ENCODE peak calls at places on chromosomes 5 and 9, in eight cellular contexts. T, N, R, B, O, S, Y and E are unnamed samples.

GRCh38 chr9:121680236-121680635 is 28.8 kb downstream of the DAB2IP start:
- DNase-seq in T (peak), N (no peak), R (no peak), B (peak), O (no peak), S (no peak), Y (no peak), E (no peak)

GRCh38 chr9:120965344-120966004 is 38.9 kb upstream of the TRAF1 start:
- DNase-seq in T (no peak), N (no peak), R (no peak), B (no peak), O (no peak), S (no peak), Y (peak), E (no peak)

GRCh38 chr9:79617395-79617794 is 45.6 kb downstream of the TLE4 start:
- DNase-seq in T (no peak), N (no peak), R (peak), B (no peak), O (no peak), S (no peak), Y (peak), E (no peak)

GRCh38 chr5:64165500-64166200 is at the start of gene RNF180:
- DNase-seq in T (peak), N (peak), R (peak), B (peak), O (no peak), S (peak), Y (peak), E (no peak)

GRCh38 chr9:121207371-121207940 is 5.8 kb upstream of the RAB14 start:
- DNase-seq in T (no peak), N (no peak), R (no peak), B (no peak), O (no peak), S (no peak), Y (no peak), E (no peak)

GRCh38 chr9:134548618-134549017 is 93.0 kb upstream of the COL5A1 start:
- DNase-seq in T (peak), N (no peak), R (no peak), B (no peak), O (no peak), S (no peak), Y (no peak), E (no peak)

GRCh38 chr5:60487885-60488425 is 212.0 kb downstream of the DEPDC1B start:
- DNase-seq in T (no peak), N (no peak), R (peak), B (no peak), O (no peak), S (peak), Y (no peak), E (no peak)

GRCh38 chr5:152305525-152305924 is 99.6 kb downstream of the NMUR2 start:
- DNase-seq in T (no peak), N (no peak), R (no peak), B (no peak), O (no peak), S (no peak), Y (no peak), E (no peak)

GRCh38 chr5:102826629-102827028 is 71.5 kb downstream of the PAM start:
- DNase-seq in T (no peak), N (no peak), R (no peak), B (no peak), O (no peak), S (no peak), Y (no peak), E (no peak)

GRCh38 chr5:76999451-76999850 is 30.8 kb upstream of the AGGF1 start:
- DNase-seq in T (no peak), N (no peak), R (no peak), B (no peak), O (no peak), S (peak), Y (no peak), E (peak)

GRCh38 chr5:2752059-2752874 is 790 bp upstream of the IRX2 start:
- DNase-seq in T (no peak), N (no peak), R (peak), B (no peak), O (no peak), S (no peak), Y (no peak), E (no peak)

GRCh38 chr5:98214240-98215051 is 559.0 kb upstream of the RGMB start:
- DNase-seq in T (no peak), N (no peak), R (no peak), B (no peak), O (no peak), S (no peak), Y (no peak), E (no peak)

GRCh38 chr5:180126716-180127681 is 55.4 kb upstream of the RNF130 start:
- DNase-seq in T (peak), N (peak), R (peak), B (peak), O (peak), S (peak), Y (no peak), E (no peak)

GRCh38 chr9:105055922-105056321 is 128.0 kb upstream of the ABCA1 start:
- DNase-seq in T (no peak), N (no peak), R (no peak), B (no peak), O (no peak), S (no peak), Y (no peak), E (no peak)

GRCh38 chr5:16936150-16937022 is at the start of gene MYO10:
- DNase-seq in T (peak), N (peak), R (peak), B (peak), O (peak), S (peak), Y (peak), E (peak)
- TF ChIP-seq POLR2A in T (no peak), N (no peak), R (no peak), B (peak), O (no peak), S (peak), Y (peak), E (peak)

DNA sequence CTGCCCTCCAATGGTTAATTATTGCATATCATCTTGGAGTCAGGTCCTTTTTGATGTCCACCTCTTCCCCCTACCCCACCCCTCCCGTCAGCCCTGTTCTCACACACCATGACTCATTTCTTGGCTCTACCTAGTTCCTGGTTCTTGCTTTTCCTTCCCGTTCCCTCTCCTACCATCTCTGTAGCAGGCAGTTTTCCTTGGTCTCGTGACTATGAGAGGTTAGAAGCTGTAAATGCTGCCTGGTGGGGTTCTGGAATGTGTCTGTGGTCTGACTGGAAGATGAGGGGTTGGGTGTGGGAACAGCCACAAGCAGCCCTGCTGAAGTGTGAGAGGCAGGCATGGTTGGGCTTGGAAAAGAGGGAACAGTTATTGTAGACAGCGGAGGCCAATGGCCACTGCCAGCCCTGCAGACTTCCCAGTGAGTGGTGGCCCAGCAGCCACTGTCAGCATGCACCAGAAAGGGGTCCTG is 18.2 kb downstream of the SLC22A5 start:
- DNase-seq in T (no peak), N (no peak), R (peak), B (peak), O (peak), S (peak), Y (peak), E (peak)
- TF ChIP-seq POLR2A in T (no peak), N (no peak), R (no peak), B (peak), O (no peak), S (no peak), Y (no peak), E (no peak)

GRCh38 chr9:92642041-92642451 is 27.9 kb downstream of the IPPK start:
- DNase-seq in T (peak), N (no peak), R (peak), B (peak), O (no peak), S (no peak), Y (no peak), E (no peak)

GRCh38 chr9:92644278-92644677 is 25.7 kb downstream of the IPPK start:
- DNase-seq in T (no peak), N (no peak), R (no peak), B (peak), O (no peak), S (no peak), Y (no peak), E (no peak)

GRCh38 chr9:92640398-92641091 is 29.4 kb downstream of the IPPK start:
- DNase-seq in T (peak), N (no peak), R (peak), B (peak), O (no peak), S (no peak), Y (no peak), E (no peak)

GRCh38 chr9:92641092-92641809 is 28.7 kb downstream of the IPPK start:
- DNase-seq in T (peak), N (no peak), R (peak), B (no peak), O (no peak), S (no peak), Y (no peak), E (no peak)

GRCh38 chr9:92642599-92642998 is 27.3 kb downstream of the IPPK start:
- DNase-seq in T (peak), N (no peak), R (peak), B (peak), O (no peak), S (no peak), Y (no peak), E (no peak)
- TF ChIP-seq POLR2A in T (no peak), N (no peak), R (no peak), B (no peak), O (no peak), S (no peak), Y (no peak), E (no peak)

GRCh38 chr5:32280656-32281081 is 32.1 kb downstream of the MTMR12 start:
- DNase-seq in T (no peak), N (no peak), R (no peak), B (no peak), O (no peak), S (no peak), Y (no peak), E (no peak)

GRCh38 chr5:32279223-32279622 is 33.5 kb downstream of the MTMR12 start:
- DNase-seq in T (no peak), N (no peak), R (no peak), B (no peak), O (no peak), S (no peak), Y (no peak), E (no peak)

GRCh38 chr5:32278403-32278802 is 34.3 kb downstream of the MTMR12 start:
- DNase-seq in T (no peak), N (no peak), R (no peak), B (no peak), O (no peak), S (no peak), Y (no peak), E (peak)

GRCh38 chr5:32277782-32278181 is 35.0 kb downstream of the MTMR12 start:
- DNase-seq in T (no peak), N (no peak), R (no peak), B (no peak), O (no peak), S (no peak), Y (no peak), E (no peak)

DNA sequence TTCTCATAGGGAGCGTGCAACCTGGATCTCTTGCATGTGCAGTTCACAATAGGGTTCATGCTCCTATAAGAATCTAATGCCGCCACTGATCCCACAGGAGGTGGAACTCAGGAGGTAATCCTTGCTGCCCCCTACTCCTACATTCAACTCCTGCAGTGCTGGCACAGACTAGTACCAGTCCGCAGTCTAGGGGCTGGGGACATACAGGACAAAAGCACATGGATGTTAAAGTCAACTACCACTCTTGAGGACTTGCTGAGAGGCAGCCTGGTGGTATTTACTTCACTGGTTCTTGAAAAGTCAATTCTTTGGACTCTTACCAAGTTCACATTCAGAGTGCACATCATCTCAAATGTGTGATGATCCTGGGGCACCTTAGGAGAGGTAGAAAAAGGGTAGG is 33.0 kb downstream of the MTMR12 start:
- DNase-seq in T (no peak), N (no peak), R (no peak), B (no peak), O (no peak), S (no peak), Y (no peak), E (no peak)
- TF ChIP-seq POLR2A in T (no peak), N (no peak), R (no peak), B (no peak), O (no peak), S (no peak), Y (no peak), E (no peak)

DNA sequence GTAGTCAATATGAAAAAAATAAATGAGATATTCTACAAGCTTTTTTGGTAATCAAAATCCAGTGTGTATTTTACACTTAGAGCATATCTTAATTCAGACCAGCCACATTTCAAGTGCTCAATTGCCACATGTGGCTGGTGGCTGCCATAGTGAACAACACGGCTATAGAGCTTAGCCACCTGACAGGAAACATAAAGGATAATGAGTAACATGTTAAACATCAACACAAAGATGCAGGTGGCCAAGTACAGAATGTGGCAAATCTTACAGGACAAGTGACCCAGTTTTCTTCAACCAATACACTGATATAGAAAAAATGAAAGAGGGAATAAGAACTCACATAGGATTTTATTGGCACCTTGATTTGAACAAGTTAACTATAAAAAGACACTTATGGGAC is 61.4 kb downstream of the KIF24 start:
- DNase-seq in T (no peak), N (no peak), R (no peak), B (no peak), O (no peak), S (no peak), Y (no peak), E (peak)
- TF ChIP-seq POLR2A in T (no peak), N (no peak), R (no peak), B (no peak), O (no peak), S (no peak), Y (no peak), E (no peak)

GRCh38 chr9:113164536-113165300 is 13.9 kb downstream of the SLC31A2 start:
- DNase-seq in T (no peak), N (no peak), R (no peak), B (no peak), O (no peak), S (no peak), Y (peak), E (no peak)
- TF ChIP-seq POLR2A in T (no peak), N (no peak), R (no peak), B (no peak), O (no peak), S (no peak), Y (no peak), E (no peak)

DNA sequence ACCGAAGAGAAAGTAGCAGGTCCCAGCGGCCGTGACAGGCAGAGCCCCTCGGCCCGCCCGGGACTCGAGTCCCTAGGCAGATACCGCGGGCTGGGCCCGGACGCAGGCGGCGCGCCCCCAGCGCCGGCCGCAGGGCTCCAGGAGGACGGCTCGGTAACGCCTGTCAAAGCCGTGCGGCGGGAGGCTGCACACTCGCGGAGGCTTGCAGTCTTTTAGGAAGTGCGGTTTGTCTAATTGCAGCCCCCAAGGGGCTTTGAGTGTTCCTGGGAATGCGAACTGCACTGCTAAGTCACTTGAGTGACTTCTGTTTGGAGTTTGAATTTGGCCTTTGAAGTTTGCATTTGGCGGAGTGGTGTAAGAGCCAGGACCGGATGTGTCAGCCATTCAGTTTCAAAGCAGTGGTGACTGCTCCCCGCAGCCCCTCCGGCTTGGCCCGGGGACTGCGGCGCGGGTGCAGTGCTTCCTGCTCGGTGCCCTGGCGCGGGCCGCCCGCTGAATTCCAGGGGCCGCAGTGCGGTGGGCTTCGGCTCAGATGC is 1.3 kb downstream of the MAP3K1 start:
- DNase-seq in T (peak), N (peak), R (peak), B (peak), O (peak), S (peak), Y (peak), E (peak)
- TF ChIP-seq POLR2A in T (no peak), N (no peak), R (no peak), B (no peak), O (no peak), S (no peak), Y (no peak), E (no peak)

GRCh38 chr9:92709954-92710353 is 40.0 kb upstream of the IPPK start:
- DNase-seq in T (no peak), N (no peak), R (no peak), B (no peak), O (no peak), S (no peak), Y (no peak), E (no peak)

GRCh38 chr9:92709240-92709639 is 39.3 kb upstream of the IPPK start:
- DNase-seq in T (no peak), N (no peak), R (no peak), B (no peak), O (no peak), S (no peak), Y (no peak), E (no peak)

GRCh38 chr9:92707530-92707929 is 37.6 kb upstream of the IPPK start:
- DNase-seq in T (no peak), N (no peak), R (no peak), B (no peak), O (no peak), S (no peak), Y (no peak), E (no peak)

GRCh38 chr9:92706218-92706940 is 36.4 kb upstream of the IPPK start:
- DNase-seq in T (no peak), N (no peak), R (no peak), B (no peak), O (peak), S (peak), Y (no peak), E (no peak)

DNA sequence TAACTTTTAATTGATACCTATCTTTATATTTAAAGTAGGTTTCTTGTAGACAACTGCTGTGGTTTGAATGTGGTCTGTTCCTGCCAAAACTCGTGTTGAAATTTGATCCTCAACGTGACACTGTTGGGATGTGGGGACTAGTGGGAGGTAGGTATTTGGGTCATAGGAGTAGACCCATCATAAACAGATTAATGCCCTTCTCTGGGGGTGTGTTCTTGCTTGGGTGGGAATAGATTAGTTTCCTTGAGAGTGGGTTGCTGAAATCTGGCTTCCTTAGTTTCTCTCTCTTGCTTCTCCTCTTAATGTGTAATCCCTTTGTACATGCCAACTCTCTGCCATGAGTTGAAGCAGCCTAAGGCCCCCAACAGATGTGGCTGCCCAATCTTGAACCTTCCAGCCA is 34.6 kb upstream of the IPPK start:
- DNase-seq in T (no peak), N (no peak), R (no peak), B (no peak), O (no peak), S (no peak), Y (no peak), E (no peak)
- TF ChIP-seq POLR2A in T (no peak), N (no peak), R (no peak), B (no peak), O (no peak), S (no peak), Y (no peak), E (no peak)

DNA sequence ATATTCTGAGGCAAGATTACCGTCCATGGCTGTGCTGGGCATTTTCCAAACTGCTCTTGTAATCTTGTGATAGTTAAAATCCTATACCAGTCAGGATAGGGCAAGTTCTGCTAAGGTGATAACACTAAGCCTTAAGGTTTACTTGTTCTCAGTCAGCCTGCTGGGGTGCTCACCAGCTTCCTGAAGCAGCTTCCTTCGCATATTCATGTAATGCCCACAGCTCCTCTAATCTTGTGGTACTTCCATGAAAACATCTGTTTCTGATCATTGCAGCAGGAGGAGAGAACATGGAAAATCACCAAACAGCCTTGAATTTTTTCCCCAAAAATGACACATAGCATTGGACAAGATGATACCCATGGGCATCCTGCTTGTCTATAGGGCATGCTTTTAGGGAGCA is 473.2 kb downstream of the MED10 start:
- DNase-seq in T (no peak), N (no peak), R (no peak), B (no peak), O (no peak), S (no peak), Y (no peak), E (no peak)
- TF ChIP-seq POLR2A in T (no peak), N (no peak), R (no peak), B (no peak), O (no peak), S (no peak), Y (no peak), E (no peak)

GRCh38 chr5:136094189-136094912 is 38.3 kb upstream of the SMAD5 start:
- DNase-seq in T (no peak), N (no peak), R (peak), B (no peak), O (no peak), S (no peak), Y (no peak), E (no peak)
- TF ChIP-seq POLR2A in T (no peak), N (no peak), R (no peak), B (no peak), O (no peak), S (no peak), Y (no peak), E (no peak)